ENCODE peak calls at places on chromosomes 2 and 18, in nine cellular contexts. One of them, this sample, is unnamed. For H3K36me3, the result is how much of the 10 kb centered on the place peaks cover.

GRCh38 chr2:68739261-68740183 is 4.9 kb downstream of the ARHGAP25 start:
- DNase-seq in right lobe of liver: no peak
- DNase-seq in cardiac muscle cell: no peak
- DNase-seq in A673: no peak
- DNase-seq in lower lobe of right lung: no peak
- DNase-seq in tibial artery: no peak
- DNase-seq in colonic mucosa: peak
- DNase-seq in K562: no peak
- DNase-seq in WERI-Rb-1: no peak
- DNase-seq in this sample: no peak

GRCh38 chr2:134682726-134683125 is 36.1 kb downstream of the TMEM163 start:
- DNase-seq in right lobe of liver: no peak
- DNase-seq in cardiac muscle cell: no peak
- DNase-seq in A673: no peak
- DNase-seq in lower lobe of right lung: no peak
- DNase-seq in tibial artery: no peak
- DNase-seq in colonic mucosa: no peak
- DNase-seq in K562: no peak
- DNase-seq in WERI-Rb-1: no peak
- DNase-seq in this sample: no peak

GRCh38 chr18:55504808-55505207 is 83.2 kb downstream of the TCF4 start:
- DNase-seq in right lobe of liver: no peak
- DNase-seq in cardiac muscle cell: no peak
- DNase-seq in A673: no peak
- DNase-seq in lower lobe of right lung: no peak
- DNase-seq in tibial artery: no peak
- DNase-seq in colonic mucosa: no peak
- DNase-seq in K562: no peak
- DNase-seq in WERI-Rb-1: no peak
- DNase-seq in this sample: no peak

GRCh38 chr18:8765692-8766463 is 60.5 kb downstream of the MTCL1 start:
- DNase-seq in right lobe of liver: no peak
- DNase-seq in cardiac muscle cell: peak
- DNase-seq in A673: peak
- DNase-seq in lower lobe of right lung: no peak
- DNase-seq in tibial artery: no peak
- DNase-seq in colonic mucosa: no peak
- DNase-seq in K562: no peak
- DNase-seq in WERI-Rb-1: no peak
- DNase-seq in this sample: no peak

GRCh38 chr2:160647967-160648685 is 154.5 kb upstream of the RBMS1 start:
- DNase-seq in right lobe of liver: peak
- DNase-seq in cardiac muscle cell: no peak
- DNase-seq in A673: no peak
- DNase-seq in lower lobe of right lung: peak
- DNase-seq in tibial artery: no peak
- DNase-seq in colonic mucosa: no peak
- DNase-seq in K562: no peak
- DNase-seq in WERI-Rb-1: no peak
- DNase-seq in this sample: no peak

GRCh38 chr2:27194538-27195354 is 17.1 kb upstream of the ATRAID start:
- DNase-seq in right lobe of liver: peak
- DNase-seq in cardiac muscle cell: no peak
- DNase-seq in A673: no peak
- DNase-seq in lower lobe of right lung: no peak
- DNase-seq in tibial artery: no peak
- DNase-seq in colonic mucosa: no peak
- DNase-seq in K562: no peak
- DNase-seq in WERI-Rb-1: no peak
- DNase-seq in this sample: no peak

GRCh38 chr2:143615617-143616016 is 486.4 kb downstream of the ARHGAP15 start:
- DNase-seq in right lobe of liver: no peak
- DNase-seq in cardiac muscle cell: no peak
- DNase-seq in A673: no peak
- DNase-seq in lower lobe of right lung: no peak
- DNase-seq in tibial artery: no peak
- DNase-seq in colonic mucosa: no peak
- DNase-seq in K562: no peak
- DNase-seq in WERI-Rb-1: no peak
- DNase-seq in this sample: no peak

GRCh38 chr2:227238242-227239237 is 74.1 kb downstream of the COL4A3 start:
- DNase-seq in right lobe of liver: no peak
- DNase-seq in cardiac muscle cell: peak
- DNase-seq in A673: peak
- DNase-seq in lower lobe of right lung: peak
- DNase-seq in tibial artery: peak
- DNase-seq in colonic mucosa: peak
- DNase-seq in K562: peak
- DNase-seq in WERI-Rb-1: peak
- DNase-seq in this sample: peak

GRCh38 chr2:10124538-10125045 is 2.1 kb downstream of the RRM2 start:
- DNase-seq in right lobe of liver: no peak
- DNase-seq in cardiac muscle cell: peak
- DNase-seq in A673: peak
- DNase-seq in lower lobe of right lung: no peak
- DNase-seq in tibial artery: no peak
- DNase-seq in colonic mucosa: peak
- DNase-seq in K562: peak
- DNase-seq in WERI-Rb-1: no peak
- DNase-seq in this sample: no peak

GRCh38 chr2:119004602-119005001 is 62.6 kb downstream of the MARCO start:
- DNase-seq in right lobe of liver: peak
- DNase-seq in cardiac muscle cell: no peak
- DNase-seq in A673: no peak
- DNase-seq in lower lobe of right lung: no peak
- DNase-seq in tibial artery: no peak
- DNase-seq in colonic mucosa: no peak
- DNase-seq in K562: no peak
- DNase-seq in WERI-Rb-1: no peak
- DNase-seq in this sample: no peak

GRCh38 chr2:9230051-9230802 is 23.6 kb downstream of the ASAP2 start:
- DNase-seq in right lobe of liver: no peak
- DNase-seq in cardiac muscle cell: no peak
- DNase-seq in A673: no peak
- DNase-seq in lower lobe of right lung: no peak
- DNase-seq in tibial artery: no peak
- DNase-seq in colonic mucosa: no peak
- DNase-seq in K562: no peak
- DNase-seq in WERI-Rb-1: no peak
- DNase-seq in this sample: no peak

GRCh38 chr2:136121511-136121910 is 3.6 kb upstream of the CXCR4 start:
- DNase-seq in right lobe of liver: no peak
- DNase-seq in cardiac muscle cell: no peak
- DNase-seq in A673: no peak
- DNase-seq in lower lobe of right lung: no peak
- DNase-seq in tibial artery: no peak
- DNase-seq in colonic mucosa: no peak
- DNase-seq in K562: no peak
- DNase-seq in WERI-Rb-1: no peak
- DNase-seq in this sample: no peak

GRCh38 chr2:232260075-232260474 is 118.5 kb upstream of the ALPP start:
- DNase-seq in right lobe of liver: no peak
- DNase-seq in cardiac muscle cell: peak
- DNase-seq in A673: no peak
- DNase-seq in lower lobe of right lung: no peak
- DNase-seq in tibial artery: no peak
- DNase-seq in colonic mucosa: no peak
- DNase-seq in K562: no peak
- DNase-seq in WERI-Rb-1: no peak
- DNase-seq in this sample: no peak

GRCh38 chr2:71858056-71858455 is 289.6 kb downstream of the CYP26B1 start:
- DNase-seq in right lobe of liver: no peak
- DNase-seq in cardiac muscle cell: no peak
- DNase-seq in A673: no peak
- DNase-seq in lower lobe of right lung: no peak
- DNase-seq in tibial artery: no peak
- DNase-seq in colonic mucosa: no peak
- DNase-seq in K562: no peak
- DNase-seq in WERI-Rb-1: no peak
- DNase-seq in this sample: no peak

GRCh38 chr2:188659656-188660406 is 314.3 kb upstream of the COL3A1 start:
- DNase-seq in right lobe of liver: no peak
- DNase-seq in cardiac muscle cell: no peak
- DNase-seq in A673: peak
- DNase-seq in lower lobe of right lung: no peak
- DNase-seq in tibial artery: no peak
- DNase-seq in colonic mucosa: no peak
- DNase-seq in K562: no peak
- DNase-seq in WERI-Rb-1: no peak
- DNase-seq in this sample: no peak

GRCh38 chr2:46162329-46162870 is 134.8 kb upstream of the EPAS1 start:
- DNase-seq in right lobe of liver: no peak
- DNase-seq in cardiac muscle cell: no peak
- DNase-seq in A673: no peak
- DNase-seq in lower lobe of right lung: no peak
- DNase-seq in tibial artery: no peak
- DNase-seq in colonic mucosa: no peak
- DNase-seq in K562: no peak
- DNase-seq in WERI-Rb-1: no peak
- DNase-seq in this sample: no peak

GRCh38 chr2:196079052-196079451 is 10.4 kb upstream of the DNAH7 start:
- DNase-seq in right lobe of liver: no peak
- DNase-seq in cardiac muscle cell: no peak
- DNase-seq in A673: no peak
- DNase-seq in lower lobe of right lung: no peak
- DNase-seq in tibial artery: no peak
- DNase-seq in colonic mucosa: no peak
- DNase-seq in K562: no peak
- DNase-seq in WERI-Rb-1: no peak
- DNase-seq in this sample: no peak
- TF ChIP-seq CTCF in right lobe of liver: no peak
- TF ChIP-seq CTCF in cardiac muscle cell: no peak
- TF ChIP-seq CTCF in A673: no peak
- TF ChIP-seq CTCF in lower lobe of right lung: no peak
- TF ChIP-seq CTCF in tibial artery: no peak
- TF ChIP-seq CTCF in colonic mucosa: no peak
- TF ChIP-seq CTCF in K562: no peak
- TF ChIP-seq CTCF in WERI-Rb-1: no peak
- TF ChIP-seq CTCF in this sample: no peak

GRCh38 chr2:43675646-43676321 is 445 bp downstream of the C1GALT1C1L start:
- DNase-seq in right lobe of liver: no peak
- DNase-seq in cardiac muscle cell: no peak
- DNase-seq in A673: no peak
- DNase-seq in lower lobe of right lung: no peak
- DNase-seq in tibial artery: no peak
- DNase-seq in colonic mucosa: no peak
- DNase-seq in K562: no peak
- DNase-seq in WERI-Rb-1: no peak
- DNase-seq in this sample: no peak
- H3K4me3 ChIP-seq in right lobe of liver: peak
- H3K4me3 ChIP-seq in cardiac muscle cell: no peak
- H3K4me3 ChIP-seq in A673: peak
- H3K4me3 ChIP-seq in lower lobe of right lung: peak
- H3K4me3 ChIP-seq in tibial artery: peak
- H3K4me3 ChIP-seq in colonic mucosa: peak
- H3K4me3 ChIP-seq in K562: peak
- H3K4me3 ChIP-seq in WERI-Rb-1: peak
- H3K4me3 ChIP-seq in this sample: peak

GRCh38 chr2:216426938-216427337 is 14.7 kb downstream of the SMARCAL1 start:
- DNase-seq in right lobe of liver: no peak
- DNase-seq in cardiac muscle cell: no peak
- DNase-seq in A673: peak
- DNase-seq in lower lobe of right lung: no peak
- DNase-seq in tibial artery: no peak
- DNase-seq in colonic mucosa: no peak
- DNase-seq in K562: no peak
- DNase-seq in WERI-Rb-1: no peak
- DNase-seq in this sample: no peak

GRCh38 chr2:216426166-216426777 is 14.0 kb downstream of the SMARCAL1 start:
- DNase-seq in right lobe of liver: no peak
- DNase-seq in cardiac muscle cell: no peak
- DNase-seq in A673: no peak
- DNase-seq in lower lobe of right lung: no peak
- DNase-seq in tibial artery: no peak
- DNase-seq in colonic mucosa: no peak
- DNase-seq in K562: no peak
- DNase-seq in WERI-Rb-1: no peak
- DNase-seq in this sample: no peak

GRCh38 chr2:216424305-216424704 is 12.0 kb downstream of the SMARCAL1 start:
- DNase-seq in right lobe of liver: no peak
- DNase-seq in cardiac muscle cell: no peak
- DNase-seq in A673: no peak
- DNase-seq in lower lobe of right lung: no peak
- DNase-seq in tibial artery: no peak
- DNase-seq in colonic mucosa: no peak
- DNase-seq in K562: no peak
- DNase-seq in WERI-Rb-1: no peak
- DNase-seq in this sample: no peak

GRCh38 chr2:216425008-216425780 is 12.9 kb downstream of the SMARCAL1 start:
- DNase-seq in right lobe of liver: no peak
- DNase-seq in cardiac muscle cell: no peak
- DNase-seq in A673: no peak
- DNase-seq in lower lobe of right lung: no peak
- DNase-seq in tibial artery: no peak
- DNase-seq in colonic mucosa: no peak
- DNase-seq in K562: no peak
- DNase-seq in WERI-Rb-1: no peak
- DNase-seq in this sample: no peak

GRCh38 chr2:216423071-216423470 is 10.8 kb downstream of the SMARCAL1 start:
- DNase-seq in right lobe of liver: no peak
- DNase-seq in cardiac muscle cell: no peak
- DNase-seq in A673: no peak
- DNase-seq in lower lobe of right lung: no peak
- DNase-seq in tibial artery: no peak
- DNase-seq in colonic mucosa: no peak
- DNase-seq in K562: no peak
- DNase-seq in WERI-Rb-1: no peak
- DNase-seq in this sample: no peak
- H3K36me3 ChIP-seq in right lobe of liver: under half
- H3K36me3 ChIP-seq in cardiac muscle cell: under half
- H3K36me3 ChIP-seq in A673: under half
- H3K36me3 ChIP-seq in lower lobe of right lung: half or more
- H3K36me3 ChIP-seq in tibial artery: half or more
- H3K36me3 ChIP-seq in colonic mucosa: under half
- H3K36me3 ChIP-seq in K562: half or more
- H3K36me3 ChIP-seq in WERI-Rb-1: under half
- H3K36me3 ChIP-seq in this sample: under half

DNA sequence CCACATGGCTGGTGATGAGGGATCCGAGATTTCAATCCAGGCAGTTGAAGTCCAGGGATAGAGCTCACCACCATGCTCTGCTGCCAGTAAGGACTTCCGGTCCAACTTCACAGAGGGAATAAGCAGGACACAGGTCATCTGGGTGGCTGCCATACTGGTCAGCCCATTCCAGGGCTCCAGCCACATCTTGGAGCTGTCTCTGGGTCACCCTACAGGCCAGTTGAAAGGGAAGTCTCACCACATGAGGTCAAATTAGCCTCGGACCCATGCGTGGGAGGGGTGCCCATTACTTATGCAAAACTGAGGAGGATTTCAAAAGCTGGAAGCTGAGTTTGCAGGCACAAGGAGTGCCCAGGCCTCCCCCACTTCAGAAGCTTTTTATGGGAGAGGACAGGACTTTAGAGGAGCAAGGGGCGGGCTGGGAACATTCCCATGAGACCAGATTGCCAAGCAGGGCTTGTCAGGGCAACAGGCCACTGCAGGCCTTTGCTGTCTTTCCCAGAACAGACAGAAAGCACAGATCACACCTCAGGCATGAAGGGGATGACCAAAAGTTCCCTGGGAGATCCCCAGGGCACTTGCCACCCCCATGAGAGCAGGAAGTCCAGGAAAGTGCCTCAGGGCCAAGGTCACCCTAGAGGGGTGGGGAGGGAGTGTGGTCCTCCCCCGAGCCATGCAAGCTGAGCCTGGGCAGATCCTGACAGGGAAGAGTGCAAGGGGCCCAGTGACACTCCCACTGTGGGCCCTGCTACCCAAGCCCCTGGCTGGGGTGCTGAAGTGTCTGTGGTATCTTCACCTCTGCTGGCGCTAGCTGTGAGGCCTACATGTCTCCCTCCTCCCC is 267.8 kb downstream of the BCL11A start:
- DNase-seq in right lobe of liver: no peak
- DNase-seq in cardiac muscle cell: no peak
- DNase-seq in A673: no peak
- DNase-seq in lower lobe of right lung: no peak
- DNase-seq in tibial artery: no peak
- DNase-seq in colonic mucosa: no peak
- DNase-seq in K562: no peak
- DNase-seq in WERI-Rb-1: no peak
- DNase-seq in this sample: no peak
- TF ChIP-seq CTCF in right lobe of liver: no peak
- TF ChIP-seq CTCF in cardiac muscle cell: no peak
- TF ChIP-seq CTCF in A673: no peak
- TF ChIP-seq CTCF in lower lobe of right lung: no peak
- TF ChIP-seq CTCF in tibial artery: no peak
- TF ChIP-seq CTCF in colonic mucosa: no peak
- TF ChIP-seq CTCF in K562: no peak
- TF ChIP-seq CTCF in WERI-Rb-1: peak
- TF ChIP-seq CTCF in this sample: no peak

This sample was measured in GM06990.